ENCODE peak calls at places on chromosomes 4 and X, in seven cellular contexts. O, X, P, N, C, U and M are unnamed samples.

GRCh38 chr4:85866508-85866907 is 391.6 kb downstream of the ARHGAP24 start:
- DNase-seq in N (no peak), U (peak; percentile 47), P (no peak), O (no peak), C (no peak), X (peak; percentile 11), M (no peak)

GRCh38 chrX:10198254-10198653 is 41.5 kb downstream of the CLCN4 start:
- DNase-seq in O (no peak), N (peak; percentile 79), C (no peak), X (no peak), P (no peak), U (peak; percentile 50), M (no peak)

GRCh38 chrX:17596051-17596450 is 141.2 kb upstream of the SCML1 start:
- DNase-seq in O (no peak), P (no peak), C (no peak), X (no peak), U (peak; percentile 18), N (no peak), M (no peak)

GRCh38 chr4:19927381-19927780 is 324.3 kb upstream of the SLIT2 start:
- DNase-seq in C (no peak), O (no peak), N (no peak), P (no peak), U (no peak), X (no peak), M (no peak)

GRCh38 chrX:70979136-70979762 is 48.4 kb upstream of the SLC7A3 start:
- DNase-seq in X (peak; percentile 47), O (no peak), N (peak; percentile 48), U (peak; percentile 46), C (no peak), P (no peak), M (no peak)

GRCh38 chrX:1815456-1816175 is 200.8 kb downstream of the ASMT start:
- DNase-seq in X (no peak), O (no peak), C (no peak), U (no peak), P (no peak), N (no peak), M (no peak)

GRCh38 chr4:40648742-40649281 is 19.1 kb upstream of the RBM47 start:
- DNase-seq in C (no peak), N (no peak), O (no peak), U (peak; percentile 61), X (no peak), P (peak; percentile 17), M (peak; percentile 17)

GRCh38 chr4:122577808-122578781 is 42.8 kb downstream of the IL21 start:
- DNase-seq in O (no peak), C (no peak), P (no peak), U (peak; percentile 48), N (peak; percentile 45), X (peak; percentile 53), M (no peak)

GRCh38 chrX:40172169-40172979 is 74.6 kb upstream of the BCOR start:
- DNase-seq in O (peak; percentile 71), X (peak; percentile 57), C (peak; percentile 73), U (peak; percentile 51), P (peak; percentile 70), N (peak; percentile 56), M (peak; percentile 72)

GRCh38 chr4:32987111-32987510 is 2266.9 kb downstream of the PCDH7 start:
- DNase-seq in U (no peak), N (no peak), O (no peak), C (no peak), X (no peak), P (no peak), M (no peak)

GRCh38 chr4:78644744-78645330 is 93.3 kb downstream of the ANXA3 start:
- DNase-seq in N (peak; percentile 84), X (peak; percentile 87), O (peak; percentile 59), U (peak; percentile 90), C (peak; percentile 24), P (peak; percentile 42), M (peak; percentile 50)

GRCh38 chr4:108453366-108453765 is 167.0 kb upstream of the RPL34 start:
- DNase-seq in N (no peak), P (no peak), C (no peak), O (no peak), U (no peak), X (no peak), M (no peak)

GRCh38 chrX:10597871-10598270 is 22.5 kb downstream of the MID1 start:
- DNase-seq in U (peak; percentile 64), N (peak; percentile 47), C (no peak), O (no peak), X (no peak), P (no peak), M (no peak)

GRCh38 chr4:2848449-2848848 is 4.8 kb downstream of the ADD1 start:
- DNase-seq in O (no peak), X (peak; percentile 44), U (no peak), N (no peak), C (no peak), P (no peak), M (no peak)

GRCh38 chrX:143754183-143754582 is 33.6 kb upstream of the SPANXN2 start:
- DNase-seq in N (no peak), X (no peak), U (no peak), O (no peak), C (no peak), P (no peak), M (no peak)

GRCh38 chrX:129736491-129736890 is 2.3 kb upstream of the XPNPEP2 start:
- DNase-seq in N (no peak), C (no peak), U (no peak), O (no peak), P (no peak), X (no peak), M (no peak)

GRCh38 chr4:40915318-40916217 is 165.8 kb downstream of the NSUN7 start:
- DNase-seq in X (no peak), N (no peak), U (peak; percentile 66), C (no peak), P (no peak), O (no peak), M (no peak)

GRCh38 chrX:106177106-106177981 is 9.2 kb downstream of the PWWP3B start:
- DNase-seq in C (peak; percentile 68), P (peak; percentile 66), U (peak; percentile 16), N (peak; percentile 14), X (no peak), O (peak; percentile 71), M (peak; percentile 64)

GRCh38 chrX:94204524-94204923 is 530.5 kb downstream of the FAM133A start:
- DNase-seq in P (no peak), X (no peak), C (no peak), U (no peak), N (no peak), O (no peak), M (no peak)

GRCh38 chrX:18389968-18390367 is 35.4 kb upstream of the CDKL5 start:
- DNase-seq in O (no peak), P (no peak), C (no peak), U (no peak), N (no peak), X (no peak), M (no peak)

GRCh38 chrX:40420899-40421729 is 159.7 kb upstream of the ATP6AP2 start:
- DNase-seq in C (peak; percentile 11), O (no peak), U (no peak), P (no peak), X (peak; percentile 6), N (no peak), M (peak; percentile 38)

DNA sequence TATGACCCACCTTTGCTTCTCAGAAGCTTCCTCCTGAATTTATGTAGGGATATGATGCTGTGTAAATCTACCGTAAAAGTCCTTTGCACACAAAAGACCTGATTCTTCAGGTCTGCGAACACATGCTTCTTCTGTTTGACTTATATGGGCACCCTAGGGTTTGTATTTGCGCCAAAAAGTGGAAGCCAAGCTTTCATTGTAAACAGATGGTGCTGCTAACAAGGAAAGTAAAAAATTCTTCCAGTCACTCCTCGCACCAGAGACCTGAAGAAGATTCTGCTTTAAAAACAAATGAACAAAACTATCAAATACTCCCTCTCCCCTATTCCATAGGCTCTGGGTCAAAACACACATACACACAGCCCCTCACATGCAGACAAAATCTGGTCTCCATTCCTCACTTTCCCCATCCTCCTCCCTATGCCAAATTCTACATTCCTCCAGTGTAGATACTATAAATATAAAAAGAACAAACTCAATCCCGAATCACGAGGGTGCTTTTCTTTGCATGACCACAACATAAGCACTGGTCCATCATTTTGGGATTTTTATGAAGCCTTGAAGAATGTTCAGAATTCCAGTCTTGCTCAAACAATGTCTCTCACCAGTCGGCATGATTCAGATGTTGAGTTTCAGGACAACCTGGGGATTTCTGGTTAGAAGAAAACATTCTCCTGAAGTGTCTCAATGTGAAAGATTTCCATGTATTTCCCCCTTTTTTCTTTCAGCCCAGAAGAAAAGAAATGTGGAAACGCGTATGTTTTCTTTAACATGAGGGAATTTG is 125.1 kb downstream of the PALLD start:
- DNase-seq in C (no peak), X (peak; percentile 83), U (peak; percentile 79), N (peak; percentile 36), O (no peak), P (no peak), M (no peak)
- H3K4me3 ChIP-seq in C (no peak overlapping the region), X (no peak overlapping the region), U (no peak overlapping the region), N (no peak overlapping the region), O (no peak overlapping the region), P (no peak overlapping the region), M (no peak overlapping the region)

GRCh38 chr4:8307126-8307525 is 37.6 kb downstream of the HTRA3 start:
- DNase-seq in P (no peak), O (peak; percentile 15), C (no peak), N (no peak), U (no peak), X (no peak), M (peak; percentile 14)

GRCh38 chr4:8307714-8308113 is 38.2 kb downstream of the HTRA3 start:
- DNase-seq in O (no peak), X (no peak), C (no peak), N (no peak), P (no peak), U (no peak), M (peak; percentile 9)

GRCh38 chr4:8306511-8307021 is 37.0 kb downstream of the HTRA3 start:
- DNase-seq in N (no peak), P (no peak), C (no peak), O (peak; percentile 19), X (no peak), U (no peak), M (peak; percentile 38)

GRCh38 chr4:8304827-8305695 is 35.5 kb downstream of the HTRA3 start:
- DNase-seq in P (no peak), N (no peak), U (no peak), O (peak; percentile 4), C (no peak), X (no peak), M (no peak)

GRCh38 chr4:8305851-8306361 is 36.4 kb downstream of the HTRA3 start:
- DNase-seq in P (peak; percentile 56), N (no peak), U (peak; percentile 25), O (peak; percentile 33), X (no peak), C (peak; percentile 68), M (peak; percentile 72)
- TF ChIP-seq CTCF in P (no peak), N (no peak), U (peak; percentile 15), O (no peak), X (peak; percentile 23), C (no peak), M (peak; percentile 38)

DNA sequence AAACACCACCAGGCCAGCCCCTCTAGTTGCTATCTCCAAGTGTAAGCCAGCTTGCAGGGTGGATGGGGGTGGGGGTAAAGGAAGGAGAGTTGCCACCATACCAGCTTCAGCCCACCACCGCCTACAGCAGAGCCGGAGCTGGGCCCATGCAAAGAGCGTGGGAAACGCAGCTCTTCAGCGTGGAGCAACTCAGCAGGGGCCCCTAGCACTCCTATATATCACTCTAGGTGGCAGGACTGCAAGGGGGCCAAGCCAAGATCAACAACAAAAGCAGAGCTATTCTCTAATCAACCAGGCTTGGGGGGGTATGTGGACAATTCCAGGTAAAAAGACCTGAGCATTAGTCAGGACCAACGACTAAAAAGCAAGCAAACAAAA is 35.5 kb upstream of the IQSEC2 start:
- DNase-seq in O (no peak), U (no peak), X (no peak), C (no peak), N (no peak), P (no peak), M (no peak)
- H3K4me3 ChIP-seq in O (no peak overlapping the region), U (no peak overlapping the region), X (no peak overlapping the region), C (no peak overlapping the region), N (no peak overlapping the region), P (no peak overlapping the region), M (no peak overlapping the region)

GRCh38 chrX:155966876-155967275 is 30.6 kb upstream of the IL9R start:
- DNase-seq in X (no peak), U (peak; percentile 45), C (no peak), O (no peak), P (no peak), N (no peak), M (no peak)
- TF ChIP-seq CTCF in X (peak; percentile 5), U (peak; percentile 37), C (no peak), O (no peak), P (no peak), N (no peak), M (peak; percentile 41)